ENCODE peak calls at places on chromosomes 3 and 15, in four cellular contexts. One of them, this sample, is unnamed.

GRCh38 chr15:85580914-85581313 is 200.5 kb downstream of the AKAP13 start:
- DNase-seq in pancreas: peak
- DNase-seq in left ventricle myocardium inferior: no peak
- DNase-seq in GM20000: no peak
- DNase-seq in this sample: no peak

GRCh38 chr15:27592036-27592725 is 506.9 kb downstream of the OCA2 start:
- DNase-seq in pancreas: no peak
- DNase-seq in left ventricle myocardium inferior: no peak
- DNase-seq in GM20000: no peak
- DNase-seq in this sample: no peak

GRCh38 chr15:30675126-30675525 is 49.2 kb downstream of the ARHGAP11B start:
- DNase-seq in left ventricle myocardium inferior: no peak
- DNase-seq in GM20000: no peak
- DNase-seq in pancreas: no peak
- DNase-seq in this sample: no peak

GRCh38 chr15:60389261-60390077 is 8.3 kb downstream of the ANXA2 start:
- DNase-seq in pancreas: no peak
- DNase-seq in left ventricle myocardium inferior: no peak
- DNase-seq in GM20000: peak
- DNase-seq in this sample: peak

GRCh38 chr3:127734181-127734720 is 61.5 kb downstream of the ABTB1 start:
- DNase-seq in GM20000: no peak
- DNase-seq in pancreas: no peak
- DNase-seq in left ventricle myocardium inferior: no peak
- DNase-seq in this sample: no peak

GRCh38 chr3:86948840-86949239 is 42.1 kb downstream of the VGLL3 start:
- DNase-seq in pancreas: no peak
- DNase-seq in left ventricle myocardium inferior: no peak
- DNase-seq in GM20000: no peak
- DNase-seq in this sample: no peak

GRCh38 chr3:100395674-100396073 is 5.2 kb downstream of the TOMM70 start:
- DNase-seq in GM20000: no peak
- DNase-seq in pancreas: no peak
- DNase-seq in left ventricle myocardium inferior: no peak
- DNase-seq in this sample: no peak

GRCh38 chr3:170421147-170421641 is 2.5 kb downstream of the CLDN11 start:
- DNase-seq in pancreas: no peak
- DNase-seq in left ventricle myocardium inferior: peak
- DNase-seq in GM20000: no peak
- DNase-seq in this sample: no peak

GRCh38 chr3:71103430-71103881 is 480.1 kb downstream of the FOXP1 start:
- DNase-seq in GM20000: no peak
- DNase-seq in left ventricle myocardium inferior: peak
- DNase-seq in pancreas: peak
- DNase-seq in this sample: no peak

GRCh38 chr3:187165144-187165543 is 25.8 kb upstream of the RPL39L start:
- DNase-seq in left ventricle myocardium inferior: no peak
- DNase-seq in pancreas: peak
- DNase-seq in GM20000: peak
- DNase-seq in this sample: peak

GRCh38 chr3:194306109-194306686 is 44.9 kb downstream of the CPN2 start:
- DNase-seq in left ventricle myocardium inferior: no peak
- DNase-seq in GM20000: no peak
- DNase-seq in pancreas: no peak
- DNase-seq in this sample: no peak

GRCh38 chr15:48096813-48097212 is 24.0 kb upstream of the SLC24A5 start:
- DNase-seq in GM20000: no peak
- DNase-seq in left ventricle myocardium inferior: no peak
- DNase-seq in pancreas: no peak
- DNase-seq in this sample: no peak

GRCh38 chr3:190017575-190018288 is 103.0 kb downstream of the P3H2 start:
- DNase-seq in GM20000: no peak
- DNase-seq in left ventricle myocardium inferior: no peak
- DNase-seq in pancreas: peak
- DNase-seq in this sample: no peak
- TF ChIP-seq CTCF in GM20000: no peak
- TF ChIP-seq CTCF in left ventricle myocardium inferior: peak
- TF ChIP-seq CTCF in pancreas: no peak
- TF ChIP-seq CTCF in this sample: peak

GRCh38 chr3:58306662-58307286 is 454 bp downstream of the HTD2 start:
- DNase-seq in left ventricle myocardium inferior: peak
- DNase-seq in GM20000: no peak
- DNase-seq in pancreas: peak
- DNase-seq in this sample: peak
- TF ChIP-seq CTCF in left ventricle myocardium inferior: no peak
- TF ChIP-seq CTCF in GM20000: no peak
- TF ChIP-seq CTCF in pancreas: no peak
- TF ChIP-seq CTCF in this sample: no peak

GRCh38 chr15:51192560-51193280 is 98.0 kb upstream of the TNFAIP8L3 start:
- DNase-seq in left ventricle myocardium inferior: peak
- DNase-seq in GM20000: peak
- DNase-seq in pancreas: peak
- DNase-seq in this sample: peak
- TF ChIP-seq CTCF in left ventricle myocardium inferior: peak
- TF ChIP-seq CTCF in GM20000: peak
- TF ChIP-seq CTCF in pancreas: peak
- TF ChIP-seq CTCF in this sample: peak

DNA sequence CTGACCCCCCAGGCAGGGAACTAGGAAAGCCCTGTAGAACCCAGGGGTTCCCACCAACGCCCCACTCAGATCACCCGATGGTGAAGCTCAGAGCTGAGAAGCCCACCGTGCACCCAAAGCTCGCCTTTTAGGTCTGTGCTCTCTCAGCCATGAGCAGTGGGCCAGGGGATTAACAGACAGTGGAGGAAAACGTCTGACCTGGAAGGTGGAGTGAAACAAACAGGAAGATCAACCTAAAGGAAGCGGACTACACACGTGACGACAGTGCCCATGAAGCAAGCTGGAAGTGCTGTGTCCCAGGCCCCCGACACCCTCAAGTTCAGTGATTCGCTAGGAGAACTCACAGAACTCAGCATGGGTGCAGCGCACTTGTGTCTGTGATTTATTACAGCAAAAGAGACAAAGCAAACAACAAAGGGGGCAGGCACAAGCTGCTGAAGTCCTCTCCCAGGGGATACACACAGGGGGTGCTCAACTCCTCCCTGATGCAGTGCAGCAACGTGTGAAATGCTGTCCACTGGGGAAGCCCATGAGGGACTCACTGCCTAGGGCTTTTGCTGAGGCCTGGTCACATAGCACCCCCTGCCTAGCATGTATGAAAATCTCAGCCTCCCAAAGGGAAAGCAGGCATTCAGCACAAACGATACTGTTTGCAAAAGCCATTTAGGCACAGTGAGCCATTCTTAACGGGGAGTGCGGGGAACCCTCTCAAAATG is 43.5 kb downstream of the CFAP92 start:
- DNase-seq in pancreas: no peak
- DNase-seq in GM20000: peak
- DNase-seq in left ventricle myocardium inferior: no peak
- DNase-seq in this sample: no peak
- TF ChIP-seq CTCF in pancreas: no peak
- TF ChIP-seq CTCF in GM20000: peak
- TF ChIP-seq CTCF in left ventricle myocardium inferior: peak
- TF ChIP-seq CTCF in this sample: peak

This sample was measured in GM10248.